ENCODE peak calls at places on chromosome 12, in seven cellular contexts. F, M, T, N, U, K and Z are unnamed samples. For H3K9me3, the result is how much of the 10 kb centered on the place peaks cover.

GRCh38 chr12:43551971-43552559 is at the start of gene ADAMTS20:
- DNase-seq in F (no peak), M (no peak), N (no peak), U (no peak), K (no peak), T (no peak), Z (no peak)

GRCh38 chr12:80838024-80838658 is 99.6 kb downstream of the LIN7A start:
- DNase-seq in M (no peak), T (no peak), U (no peak), K (no peak), F (no peak), N (no peak), Z (no peak)

GRCh38 chr12:59077153-59077930 is 157.0 kb upstream of the LRIG3 start:
- DNase-seq in F (no peak), U (no peak), M (peak), T (no peak), K (no peak), N (no peak), Z (no peak)

GRCh38 chr12:124531281-124531745 is 36.1 kb downstream of the NCOR2 start:
- DNase-seq in U (no peak), N (no peak), K (no peak), T (no peak), F (no peak), M (no peak), Z (no peak)

GRCh38 chr12:92038476-92038875 is 107.2 kb downstream of the BTG1 start:
- DNase-seq in M (no peak), N (no peak), F (no peak), U (no peak), T (no peak), K (no peak), Z (no peak)

GRCh38 chr12:29316772-29317171 is 64.2 kb downstream of the ERGIC2 start:
- DNase-seq in T (no peak), N (no peak), U (no peak), F (peak), K (no peak), M (no peak), Z (no peak)

GRCh38 chr12:77946541-77947021 is 115.9 kb downstream of the NAV3 start:
- DNase-seq in N (no peak), F (no peak), M (no peak), U (no peak), T (no peak), K (no peak), Z (no peak)

GRCh38 chr12:95953000-95953399 is 9.9 kb downstream of the AMDHD1 start:
- DNase-seq in M (no peak), T (no peak), U (no peak), N (no peak), K (no peak), F (no peak), Z (no peak)

GRCh38 chr12:42669471-42669997 is 80.0 kb upstream of the PRICKLE1 start:
- DNase-seq in K (no peak), U (no peak), N (no peak), M (no peak), T (no peak), F (no peak), Z (no peak)

GRCh38 chr12:86257173-86257572 is 982 bp upstream of the MGAT4C start:
- DNase-seq in N (no peak), K (no peak), F (no peak), U (no peak), M (no peak), T (no peak), Z (no peak)

GRCh38 chr12:113347-113746 is 46.8 kb downstream of the IQSEC3 start:
- DNase-seq in M (no peak), N (no peak), K (no peak), F (no peak), U (no peak), T (peak), Z (no peak)

GRCh38 chr12:106917503-106917902 is 38.2 kb upstream of the TMEM263 start:
- DNase-seq in U (no peak), M (no peak), T (no peak), N (no peak), F (no peak), K (no peak), Z (no peak)

GRCh38 chr12:99390707-99391106 is 256.8 kb upstream of the GARIN6 start:
- DNase-seq in T (no peak), M (no peak), U (no peak), K (no peak), F (no peak), N (no peak), Z (no peak)
- TF ChIP-seq CTCF in T (peak), M (no peak), U (no peak), K (no peak), F (no peak), N (no peak), Z (no peak)

GRCh38 chr12:6375269-6376078 is at the start of gene SCNN1A:
- DNase-seq in N (peak), K (peak), T (no peak), M (peak), U (peak), F (no peak), Z (peak)

GRCh38 chr12:6373022-6373787 is 2.2 kb downstream of the SCNN1A start:
- DNase-seq in T (peak), F (no peak), M (peak), K (no peak), N (no peak), U (no peak), Z (no peak)

GRCh38 chr12:6374781-6375150 is 597 bp downstream of the SCNN1A start:
- DNase-seq in K (no peak), T (no peak), F (no peak), M (no peak), N (peak), U (no peak), Z (no peak)

GRCh38 chr12:6372403-6373003 is 2.9 kb downstream of the SCNN1A start:
- DNase-seq in F (no peak), K (peak), U (no peak), T (peak), N (peak), M (peak), Z (no peak)

GRCh38 chr12:6374028-6374780 is 1.2 kb downstream of the SCNN1A start:
- DNase-seq in M (no peak), F (no peak), K (no peak), U (no peak), T (no peak), N (no peak), Z (no peak)
- H3K4me3 ChIP-seq in M (peak), F (no peak), K (peak), U (no peak), T (peak), N (peak), Z (no peak)

DNA sequence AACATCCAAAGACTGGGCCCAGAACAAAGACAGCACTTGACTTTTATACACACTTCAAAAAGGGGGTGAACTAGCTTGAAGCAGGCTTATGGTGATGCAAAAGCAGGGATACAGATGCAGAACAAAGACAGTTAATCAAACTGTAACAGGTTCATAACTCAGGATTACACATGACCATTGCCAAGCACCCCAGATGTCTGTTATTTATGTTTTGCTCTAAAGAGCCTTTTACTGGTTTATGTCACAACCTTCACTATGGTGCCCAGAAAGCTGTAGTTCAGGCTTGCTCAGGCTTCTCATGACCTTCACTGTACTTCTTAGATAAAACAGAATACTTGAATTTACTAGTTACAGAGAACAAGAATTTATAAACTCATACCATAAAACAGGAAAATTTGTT is 31.7 kb upstream of the SLC38A4 start:
- DNase-seq in K (no peak), T (no peak), N (no peak), M (no peak), U (no peak), F (no peak), Z (no peak)
- H3K9me3 ChIP-seq in K (under half), T (under half), N (under half), M (under half), U (under half), F (under half), Z (under half)

DNA sequence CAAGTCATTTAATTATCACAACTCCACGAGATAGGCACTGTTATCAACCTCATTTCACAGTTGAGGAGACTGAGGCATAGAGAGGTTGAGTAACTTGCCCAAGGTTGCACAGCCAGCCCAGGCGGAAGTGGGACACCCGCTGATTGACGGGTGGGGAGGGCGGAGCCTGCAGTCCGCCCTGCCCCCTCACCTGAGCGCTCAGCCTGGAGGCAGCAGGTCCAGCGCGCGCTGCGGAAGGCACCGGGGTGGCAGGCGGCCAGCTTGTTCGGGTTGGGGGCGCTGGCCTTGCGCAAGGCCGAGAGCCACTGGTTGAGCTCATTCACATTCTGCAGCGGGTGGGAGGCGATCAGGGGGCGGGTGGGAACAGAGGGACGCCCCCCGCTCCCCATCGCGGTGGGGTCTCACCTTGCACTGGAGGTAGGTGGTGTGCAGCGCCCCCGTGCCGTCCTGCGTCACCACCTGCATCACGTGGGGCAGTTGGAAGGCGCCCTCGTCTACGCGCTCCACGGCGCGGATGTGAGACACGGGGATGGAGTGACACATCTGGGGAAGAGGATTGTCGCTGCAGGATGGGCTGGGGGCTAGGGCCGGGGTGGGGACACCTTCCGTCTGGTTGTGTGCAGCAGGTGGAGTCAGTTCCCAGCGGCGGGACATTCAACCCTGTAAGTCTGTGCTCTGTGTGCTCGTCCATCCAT is 31.7 kb downstream of the RASAL1 start:
- DNase-seq in F (no peak), T (no peak), K (peak), U (no peak), M (peak), N (peak), Z (no peak)
- TF ChIP-seq CTCF in F (no peak), T (no peak), K (no peak), U (no peak), M (no peak), N (no peak), Z (no peak)